ENCODE peak calls at places on chromosome 6, in five cellular contexts. U is astrocyte of the spinal cord, W is nucleus accumbens, O is cardiac muscle cell, X is fibroblast of mammary gland. G is an unnamed sample.

GRCh38 chr6:30820196-30820595 is 64.1 kb upstream of the DDR1 start:
- DNase-seq in U (peak; percentile 71), W (no peak), O (peak; percentile 67), X (peak; percentile 81), G (no peak)

GRCh38 chr6:13287104-13287503 is 41.2 kb downstream of the TBC1D7 start:
- DNase-seq in U (no peak), W (no peak), O (no peak), X (no peak), G (no peak)

GRCh38 chr6:22975079-22975478 is 405.7 kb downstream of the HDGFL1 start:
- DNase-seq in U (no peak), W (no peak), O (no peak), X (no peak), G (no peak)

GRCh38 chr6:129089357-129089756 is 206.4 kb downstream of the LAMA2 start:
- DNase-seq in U (no peak), W (no peak), O (no peak), X (no peak), G (no peak)

GRCh38 chr6:107128577-107128976 is 13.3 kb upstream of the BEND3 start:
- DNase-seq in U (no peak), W (no peak), O (peak; percentile 32), X (no peak), G (no peak)

GRCh38 chr6:1242439-1242838 is 69.5 kb upstream of the FOXQ1 start:
- DNase-seq in U (peak; percentile 68), W (no peak), O (no peak), X (peak; percentile 12), G (no peak)

GRCh38 chr6:11810039-11810541 is 31.5 kb upstream of the ADTRP start:
- DNase-seq in U (peak; percentile 78), W (peak; percentile 4), O (peak; percentile 96), X (peak; percentile 78), G (no peak)

GRCh38 chr6:113328886-113329381 is 528.2 kb upstream of the MARCKS start:
- DNase-seq in U (peak; percentile 77), W (no peak), O (peak; percentile 92), X (peak; percentile 12), G (no peak)

GRCh38 chr6:29976253-29976587 is 33.9 kb downstream of the HLA-A start:
- DNase-seq in U (no peak), W (no peak), O (no peak), X (no peak), G (no peak)

GRCh38 chr6:155444120-155444917 is 11.3 kb downstream of the NOX3 start:
- DNase-seq in U (peak; percentile 29), W (no peak), O (peak; percentile 17), X (no peak), G (no peak)

GRCh38 chr6:38058022-38058421 is 238.5 kb downstream of the ZFAND3 start:
- DNase-seq in U (peak; percentile 45), W (no peak), O (no peak), X (peak; percentile 68), G (no peak)

GRCh38 chr6:162974685-162975084 is 246.9 kb downstream of the PACRG start:
- DNase-seq in U (no peak), W (no peak), O (no peak), X (peak; percentile 32), G (no peak)

GRCh38 chr6:102387351-102388033 is 994.0 kb downstream of the GRIK2 start:
- DNase-seq in U (no peak), W (no peak), O (no peak), X (no peak), G (no peak)

GRCh38 chr6:156154896-156155295 is 622.3 kb upstream of the ARID1B start:
- DNase-seq in U (no peak), W (no peak), O (no peak), X (no peak), G (no peak)

GRCh38 chr6:872570-873125 is 179.7 kb upstream of the EXOC2 start:
- DNase-seq in U (no peak), W (no peak), O (no peak), X (no peak), G (no peak)

GRCh38 chr6:158560787-158561246 is 926 bp downstream of the TMEM181 start:
- DNase-seq in U (no peak), W (no peak), O (no peak), X (no peak), G (peak; percentile 58)

GRCh38 chr6:3383525-3383924 is 73.3 kb downstream of the SLC22A23 start:
- DNase-seq in U (peak; percentile 54), W (no peak), O (peak; percentile 44), X (peak; percentile 78), G (no peak)

GRCh38 chr6:166904101-166904746 is 52.1 kb downstream of the RNASET2 start:
- DNase-seq in U (peak; percentile 17), W (no peak), O (peak; percentile 50), X (peak; percentile 22), G (no peak)